ENCODE peak calls at places on chromosome 1, in five cellular contexts. One of them, this sample, is unnamed.

GRCh38 chr1:112626887-112627286 is 7.3 kb downstream of the CAPZA1 start:
- DNase-seq in activated T-helper 2 cell treated with anti-CD3 and anti-CD28 coated beads, Interferon-gamma antibody, Interleukin-2, Interleukin-4, amounts not matched to agents 10 μg/mL and 5 μg/mL and 100 μg/mL, durations not matched to agents 14 hours and 24 hours and 36 hours: no peak
- DNase-seq in foreskin fibroblast: no peak
- DNase-seq in adrenal gland: no peak
- DNase-seq in NCI-H2107: no peak
- DNase-seq in this sample: no peak

GRCh38 chr1:244112646-244113045 is 61.6 kb downstream of the ZBTB18 start:
- DNase-seq in NCI-H2107: no peak
- DNase-seq in foreskin fibroblast: peak
- DNase-seq in adrenal gland: no peak
- DNase-seq in activated T-helper 2 cell treated with anti-CD3 and anti-CD28 coated beads, Interferon-gamma antibody, Interleukin-2, Interleukin-4, amounts not matched to agents 10 μg/mL and 5 μg/mL and 100 μg/mL, durations not matched to agents 14 hours and 24 hours and 36 hours: no peak
- DNase-seq in this sample: no peak

GRCh38 chr1:75708910-75709309 is 15.6 kb upstream of the ACADM start:
- DNase-seq in NCI-H2107: no peak
- DNase-seq in adrenal gland: no peak
- DNase-seq in activated T-helper 2 cell treated with anti-CD3 and anti-CD28 coated beads, Interferon-gamma antibody, Interleukin-2, Interleukin-4, amounts not matched to agents 10 μg/mL and 5 μg/mL and 100 μg/mL, durations not matched to agents 14 hours and 24 hours and 36 hours: no peak
- DNase-seq in foreskin fibroblast: no peak
- DNase-seq in this sample: no peak

GRCh38 chr1:36352141-36352909 is 28.9 kb upstream of the EVA1B start:
- DNase-seq in activated T-helper 2 cell treated with anti-CD3 and anti-CD28 coated beads, Interferon-gamma antibody, Interleukin-2, Interleukin-4, amounts not matched to agents 10 μg/mL and 5 μg/mL and 100 μg/mL, durations not matched to agents 14 hours and 24 hours and 36 hours: no peak
- DNase-seq in foreskin fibroblast: peak
- DNase-seq in NCI-H2107: no peak
- DNase-seq in adrenal gland: no peak
- DNase-seq in this sample: no peak

GRCh38 chr1:1173793-1174415 is at the start of gene TTLL10:
- DNase-seq in foreskin fibroblast: no peak
- DNase-seq in adrenal gland: no peak
- DNase-seq in NCI-H2107: no peak
- DNase-seq in activated T-helper 2 cell treated with anti-CD3 and anti-CD28 coated beads, Interferon-gamma antibody, Interleukin-2, Interleukin-4, amounts not matched to agents 10 μg/mL and 5 μg/mL and 100 μg/mL, durations not matched to agents 14 hours and 24 hours and 36 hours: peak
- DNase-seq in this sample: no peak

GRCh38 chr1:203325418-203326091 is 20.2 kb downstream of the BTG2 start:
- DNase-seq in adrenal gland: no peak
- DNase-seq in NCI-H2107: peak
- DNase-seq in foreskin fibroblast: no peak
- DNase-seq in activated T-helper 2 cell treated with anti-CD3 and anti-CD28 coated beads, Interferon-gamma antibody, Interleukin-2, Interleukin-4, amounts not matched to agents 10 μg/mL and 5 μg/mL and 100 μg/mL, durations not matched to agents 14 hours and 24 hours and 36 hours: no peak
- DNase-seq in this sample: no peak

GRCh38 chr1:153985984-153986761 is at the start of gene RAB13:
- DNase-seq in foreskin fibroblast: peak
- DNase-seq in NCI-H2107: no peak
- DNase-seq in activated T-helper 2 cell treated with anti-CD3 and anti-CD28 coated beads, Interferon-gamma antibody, Interleukin-2, Interleukin-4, amounts not matched to agents 10 μg/mL and 5 μg/mL and 100 μg/mL, durations not matched to agents 14 hours and 24 hours and 36 hours: no peak
- DNase-seq in adrenal gland: peak
- DNase-seq in this sample: no peak

GRCh38 chr1:53183277-53183990 is 13.2 kb upstream of the CPT2 start:
- DNase-seq in foreskin fibroblast: peak
- DNase-seq in adrenal gland: no peak
- DNase-seq in activated T-helper 2 cell treated with anti-CD3 and anti-CD28 coated beads, Interferon-gamma antibody, Interleukin-2, Interleukin-4, amounts not matched to agents 10 μg/mL and 5 μg/mL and 100 μg/mL, durations not matched to agents 14 hours and 24 hours and 36 hours: no peak
- DNase-seq in NCI-H2107: no peak
- DNase-seq in this sample: no peak

GRCh38 chr1:245079021-245079609 is 75.7 kb upstream of the KIF26B start:
- DNase-seq in adrenal gland: no peak
- DNase-seq in activated T-helper 2 cell treated with anti-CD3 and anti-CD28 coated beads, Interferon-gamma antibody, Interleukin-2, Interleukin-4, amounts not matched to agents 10 μg/mL and 5 μg/mL and 100 μg/mL, durations not matched to agents 14 hours and 24 hours and 36 hours: no peak
- DNase-seq in NCI-H2107: peak
- DNase-seq in foreskin fibroblast: peak
- DNase-seq in this sample: no peak

GRCh38 chr1:229694053-229694693 is 68.1 kb downstream of the URB2 start:
- DNase-seq in activated T-helper 2 cell treated with anti-CD3 and anti-CD28 coated beads, Interferon-gamma antibody, Interleukin-2, Interleukin-4, amounts not matched to agents 10 μg/mL and 5 μg/mL and 100 μg/mL, durations not matched to agents 14 hours and 24 hours and 36 hours: no peak
- DNase-seq in NCI-H2107: peak
- DNase-seq in foreskin fibroblast: peak
- DNase-seq in adrenal gland: peak
- DNase-seq in this sample: peak

GRCh38 chr1:244796719-244797406 is 38.6 kb upstream of the COX20 start:
- DNase-seq in adrenal gland: peak
- DNase-seq in foreskin fibroblast: peak
- DNase-seq in activated T-helper 2 cell treated with anti-CD3 and anti-CD28 coated beads, Interferon-gamma antibody, Interleukin-2, Interleukin-4, amounts not matched to agents 10 μg/mL and 5 μg/mL and 100 μg/mL, durations not matched to agents 14 hours and 24 hours and 36 hours: peak
- DNase-seq in NCI-H2107: peak
- DNase-seq in this sample: no peak

GRCh38 chr1:168628807-168629206 is 52.4 kb downstream of the XCL1 start:
- DNase-seq in adrenal gland: no peak
- DNase-seq in NCI-H2107: no peak
- DNase-seq in foreskin fibroblast: peak
- DNase-seq in activated T-helper 2 cell treated with anti-CD3 and anti-CD28 coated beads, Interferon-gamma antibody, Interleukin-2, Interleukin-4, amounts not matched to agents 10 μg/mL and 5 μg/mL and 100 μg/mL, durations not matched to agents 14 hours and 24 hours and 36 hours: no peak
- DNase-seq in this sample: no peak

This sample was measured in NCI-H187 treated with DMSO at 0.1 percent for 48 hours.